ENCODE peak calls at places on chromosome 3, in four cellular contexts. N is stimulated activated CD4-positive, alpha-beta T cell treated with anti-CD3 and anti-CD28 coated beads, Interleukin-1b, Interleukin-23, amount 100 ng/mL, for 1 hour; V is cerebellum; E is M059J. B is an unnamed sample.

GRCh38 chr3:8505621-8506020 is 4.0 kb downstream of the LMCD1 start:
- DNase-seq in N (no peak), E (peak), V (no peak), B (no peak)

GRCh38 chr3:48405971-48406370 is 23.9 kb downstream of the PLXNB1 start:
- DNase-seq in V (no peak), N (no peak), E (no peak), B (no peak)

GRCh38 chr3:52056521-52056967 is at the start of gene DUSP7:
- DNase-seq in E (peak), V (peak), N (no peak), B (peak)

GRCh38 chr3:175383813-175384212 is 524.7 kb downstream of the NAALADL2 start:
- DNase-seq in E (peak), V (no peak), N (no peak), B (no peak)

GRCh38 chr3:148727242-148727641 is 29.5 kb downstream of the AGTR1 start:
- DNase-seq in V (peak), E (peak), N (no peak), B (peak)

GRCh38 chr3:106006001-106006400 is 137.2 kb upstream of the CBLB start:
- DNase-seq in N (no peak), V (no peak), E (peak), B (no peak)

GRCh38 chr3:114706591-114707224 is 412.9 kb downstream of the TIGIT start:
- DNase-seq in N (no peak), V (no peak), E (peak), B (no peak)

GRCh38 chr3:64166584-64167155 is 58.6 kb downstream of the PRICKLE2 start:
- DNase-seq in N (no peak), E (no peak), V (no peak), B (peak)

GRCh38 chr3:141065841-141066592 is 14.9 kb downstream of the SPSB4 start:
- DNase-seq in V (no peak), N (no peak), E (no peak), B (no peak)

GRCh38 chr3:187014417-187014864 is 84.1 kb downstream of the ST6GAL1 start:
- DNase-seq in N (no peak), V (no peak), E (peak), B (no peak)

GRCh38 chr3:149933858-149934257 is 36.8 kb downstream of the PFN2 start:
- DNase-seq in E (no peak), N (no peak), V (no peak), B (no peak)

GRCh38 chr3:12706504-12707253 is 42.8 kb upstream of the RAF1 start:
- DNase-seq in N (no peak), V (peak), E (peak), B (peak)

GRCh38 chr3:194961555-194961954 is 275.9 kb downstream of the FAM43A start:
- DNase-seq in V (no peak), E (no peak), N (no peak), B (no peak)

GRCh38 chr3:161137260-161137659 is 32.1 kb upstream of the B3GALNT1 start:
- DNase-seq in V (no peak), E (no peak), N (no peak), B (no peak)

GRCh38 chr3:56005196-56005805 is 463.0 kb downstream of the ERC2 start:
- DNase-seq in V (no peak), E (peak), N (no peak), B (no peak)

GRCh38 chr3:35638640-35639250 is 580 bp upstream of the ARPP21 start:
- DNase-seq in N (no peak), E (no peak), V (no peak), B (peak)

B was measured in cerebellar cortex.